ENCODE peak calls at places on chromosomes 4 and X, in ten cellular contexts. M is tibial nerve, S is esophagus muscularis mucosa, L is sigmoid colon, E is suprapubic skin, F is stomach, T is A549, Z is HepG2, A is upper lobe of left lung, U is ovary. H is an unnamed sample.

GRCh38 chr4:189255636-189256035 is 685.0 kb upstream of the FRG1 start:
- DNase-seq in M (no peak), S (no peak), L (no peak), E (no peak), F (no peak), T (no peak), Z (no peak), A (no peak), U (no peak), H (no peak)

GRCh38 chr4:55673424-55673823 is 37.3 kb upstream of the NMU start:
- DNase-seq in M (no peak), S (no peak), L (no peak), E (no peak), F (no peak), T (no peak), Z (no peak), A (no peak), U (no peak), H (no peak)

GRCh38 chrX:856901-857300 is 226.3 kb downstream of the SHOX start:
- DNase-seq in M (no peak), S (peak), L (no peak), E (no peak), F (no peak), T (no peak), Z (no peak), A (no peak), U (no peak), H (no peak)

GRCh38 chr4:73224886-73225285 is 33.7 kb downstream of the ANKRD17 start:
- DNase-seq in M (no peak), S (no peak), L (no peak), E (no peak), F (no peak), T (no peak), Z (no peak), A (no peak), U (no peak), H (no peak)

GRCh38 chr4:58111818-58112217 is 1001.6 kb upstream of the IGFBP7 start:
- DNase-seq in M (no peak), S (no peak), L (no peak), E (no peak), F (no peak), T (no peak), Z (no peak), A (no peak), U (no peak), H (no peak)

GRCh38 chr4:38800366-38800765 is 4.2 kb downstream of the TLR1 start:
- DNase-seq in M (no peak), S (no peak), L (no peak), E (no peak), F (no peak), T (no peak), Z (no peak), A (no peak), U (no peak), H (no peak)

GRCh38 chr4:83320548-83320947 is 14.1 kb downstream of the HPSE start:
- DNase-seq in M (peak), S (peak), L (peak), E (peak), F (peak), T (no peak), Z (no peak), A (peak), U (no peak), H (peak)

GRCh38 chr4:146022541-146022940 is 83.9 kb upstream of the ZNF827 start:
- DNase-seq in M (no peak), S (no peak), L (no peak), E (no peak), F (no peak), T (no peak), Z (no peak), A (no peak), U (no peak), H (no peak)

GRCh38 chr4:74394476-74395136 is 29.7 kb downstream of the EREG start:
- DNase-seq in M (no peak), S (no peak), L (no peak), E (no peak), F (no peak), T (no peak), Z (no peak), A (no peak), U (no peak), H (peak)

DNA sequence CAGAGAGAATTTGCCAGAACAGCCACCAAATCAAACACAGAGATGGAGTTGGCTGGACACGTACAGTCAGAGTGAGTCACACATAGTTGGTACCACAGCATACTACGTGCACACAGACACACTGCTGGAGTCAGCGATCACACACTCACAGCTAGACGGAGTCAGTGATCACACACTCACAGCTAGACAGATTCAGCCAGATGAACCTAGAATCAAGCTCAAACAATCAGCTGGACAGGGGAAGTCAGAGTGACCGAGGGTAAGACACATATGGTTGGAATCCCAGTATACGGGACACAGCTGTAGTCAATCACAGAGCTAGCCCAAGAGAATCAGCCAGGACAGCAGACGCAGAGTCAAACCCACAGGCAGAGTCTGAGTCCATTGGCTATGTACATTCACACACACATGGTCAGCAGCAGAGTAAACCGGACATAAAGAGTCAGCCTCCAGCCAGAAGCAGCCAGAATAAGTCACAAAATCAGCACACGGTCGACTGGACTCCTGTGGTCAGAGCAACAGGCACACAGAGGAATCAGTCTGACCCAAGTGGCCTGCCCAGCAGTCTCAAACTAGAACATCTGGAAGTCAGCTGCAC is 4.6 kb downstream of the SLC38A5 start:
- DNase-seq in M (no peak), S (no peak), L (no peak), E (no peak), F (no peak), T (no peak), Z (no peak), A (no peak), U (no peak), H (no peak)
- TF ChIP-seq EP300 in M (no peak), S (no peak), L (no peak), E (no peak), F (no peak), T (no peak), Z (no peak), A (no peak), U (no peak), H (no peak)

GRCh38 chr4:184854673-184855072 is 28.9 kb upstream of the ACSL1 start:
- DNase-seq in M (peak), S (no peak), L (no peak), E (no peak), F (no peak), T (no peak), Z (no peak), A (peak), U (no peak), H (peak)
- H3K4me3 ChIP-seq in M (no peak), S (no peak), L (no peak), E (no peak), F (no peak), T (no peak), Z (no peak), A (no peak), U (no peak), H (no peak)

DNA sequence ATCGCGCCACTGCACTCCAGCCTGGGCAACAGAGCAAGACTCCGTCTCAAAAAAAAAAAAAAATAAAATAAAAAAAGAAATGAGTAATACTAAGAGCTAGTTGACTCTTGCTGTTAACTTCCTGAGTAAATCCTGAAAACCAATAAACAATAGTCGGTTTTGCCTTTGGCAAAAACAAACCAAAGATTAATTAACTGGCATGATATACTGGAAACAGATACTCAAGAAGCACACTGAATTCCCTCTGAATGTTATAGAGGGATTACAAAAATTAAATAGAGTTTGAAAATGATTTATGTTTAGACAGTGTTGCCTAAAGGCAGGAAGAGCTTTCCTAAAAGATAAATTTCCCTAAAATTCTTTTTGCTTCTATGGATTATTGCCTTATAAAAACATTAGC is 1702.3 kb downstream of the STIM2 start:
- DNase-seq in M (no peak), S (no peak), L (no peak), E (no peak), F (no peak), T (no peak), Z (no peak), A (no peak), U (no peak), H (no peak)
- TF ChIP-seq EP300 in M (no peak), S (no peak), L (no peak), E (no peak), F (no peak), T (no peak), Z (no peak), A (no peak), U (no peak), H (no peak)

GRCh38 chr4:77225022-77225421 is 68.0 kb downstream of the CCNG2 start:
- DNase-seq in M (no peak), S (no peak), L (no peak), E (no peak), F (no peak), T (no peak), Z (no peak), A (no peak), U (no peak), H (no peak)

GRCh38 chr4:77229433-77229832 is 72.4 kb downstream of the CCNG2 start:
- DNase-seq in M (no peak), S (no peak), L (no peak), E (no peak), F (no peak), T (no peak), Z (no peak), A (no peak), U (no peak), H (no peak)

GRCh38 chr4:77232653-77233052 is 75.6 kb downstream of the CCNG2 start:
- DNase-seq in M (no peak), S (no peak), L (no peak), E (no peak), F (no peak), T (no peak), Z (no peak), A (no peak), U (no peak), H (no peak)

GRCh38 chr4:77226939-77227705 is 70.1 kb downstream of the CCNG2 start:
- DNase-seq in M (no peak), S (no peak), L (no peak), E (no peak), F (no peak), T (no peak), Z (no peak), A (no peak), U (no peak), H (no peak)
- H3K4me3 ChIP-seq in M (no peak), S (no peak), L (no peak), E (no peak), F (no peak), T (no peak), Z (no peak), A (no peak), U (no peak), H (no peak)

GRCh38 chrX:17496407-17496806 is 121.4 kb downstream of the NHS start:
- DNase-seq in M (no peak), S (no peak), L (no peak), E (no peak), F (peak), T (no peak), Z (no peak), A (no peak), U (no peak), H (no peak)
- TF ChIP-seq EP300 in M (no peak), S (no peak), L (no peak), E (no peak), F (no peak), T (no peak), Z (no peak), A (no peak), U (no peak), H (no peak)

GRCh38 chrX:45751156-45751555 is 550.5 kb upstream of the DIPK2B start:
- DNase-seq in M (no peak), S (no peak), L (no peak), E (no peak), F (no peak), T (no peak), Z (no peak), A (no peak), U (no peak), H (no peak)
- H3K4me3 ChIP-seq in M (no peak), S (no peak), L (no peak), E (no peak), F (no peak), T (no peak), Z (no peak), A (no peak), U (no peak), H (no peak)

GRCh38 chr4:104449537-104449936 is 45.2 kb downstream of the CXXC4 start:
- DNase-seq in M (no peak), S (no peak), L (no peak), E (no peak), F (no peak), T (no peak), Z (no peak), A (no peak), U (no peak), H (no peak)
- TF ChIP-seq EP300 in M (no peak), S (no peak), L (no peak), E (no peak), F (no peak), T (no peak), Z (no peak), A (no peak), U (no peak), H (no peak)

DNA sequence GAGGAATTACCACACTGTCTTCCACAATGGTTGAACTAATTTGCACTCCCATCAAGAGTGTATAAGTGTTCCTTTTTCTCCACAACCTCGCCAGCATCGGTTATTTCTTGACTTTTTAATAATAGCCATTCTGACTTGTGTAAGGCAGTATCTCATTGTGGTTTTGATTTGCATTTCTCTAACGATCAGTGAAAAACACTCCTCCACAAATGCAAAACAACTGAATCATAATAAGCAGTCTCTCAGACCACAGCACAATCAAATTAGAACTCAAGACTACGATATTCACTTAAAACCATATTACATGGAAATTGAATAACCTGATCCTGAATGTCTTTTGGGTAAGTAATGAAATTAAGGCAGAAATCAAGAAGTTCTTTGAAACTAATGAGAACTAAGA is 371.7 kb downstream of the CXXC4 start:
- DNase-seq in M (no peak), S (no peak), L (no peak), E (no peak), F (no peak), T (no peak), Z (no peak), A (no peak), U (no peak), H (no peak)
- H3K4me3 ChIP-seq in M (no peak), S (no peak), L (no peak), E (no peak), F (no peak), T (no peak), Z (no peak), A (no peak), U (no peak), H (no peak)